ENCODE peak calls at places on chromosomes 2 and 18, in four cellular contexts. A is lower lobe of right lung, L is brain microvascular endothelial cell, P is breast epithelium. M is an unnamed sample.
A peak's percentile ranks its signal among the peaks of the same experiment; 100 is the strongest.

GRCh38 chr2:6957910-6958615 is 40.9 kb downstream of the RNF144A start:
- DNase-seq in A (no peak), P (no peak), L (no peak), M (no peak)

GRCh38 chr2:145807978-145808377 is 1288.1 kb upstream of the ZEB2 start:
- DNase-seq in A (no peak), P (no peak), L (no peak), M (no peak)

GRCh38 chr18:56869189-56869777 is 218.1 kb downstream of the WDR7 start:
- DNase-seq in P (no peak), L (peak; percentile 32), A (no peak), M (peak; percentile 2)

GRCh38 chr2:42425697-42426096 is 64.7 kb upstream of the COX7A2L start:
- DNase-seq in L (no peak), A (no peak), P (no peak), M (no peak)

GRCh38 chr18:23824704-23825103 is 135.5 kb downstream of the LAMA3 start:
- DNase-seq in L (no peak), A (no peak), P (no peak), M (no peak)

GRCh38 chr18:28510210-28510609 is 333.3 kb upstream of the CDH2 start:
- DNase-seq in P (no peak), L (no peak), A (no peak), M (no peak)

GRCh38 chr2:83420993-83421392 is 1038.1 kb downstream of the SUCLG1 start:
- DNase-seq in P (no peak), L (no peak), A (no peak), M (no peak)

GRCh38 chr2:229519655-229520054 is 194.7 kb downstream of the DNER start:
- DNase-seq in L (no peak), P (no peak), A (no peak), M (no peak)

GRCh38 chr2:127155901-127156300 is 48.9 kb upstream of the BIN1 start:
- DNase-seq in P (no peak), L (no peak), A (no peak), M (no peak)

GRCh38 chr2:69164379-69164778 is 151.4 kb downstream of the ANTXR1 start:
- DNase-seq in A (no peak), P (no peak), L (peak; percentile 82), M (no peak)

GRCh38 chr2:127051116-127051779 is 55.7 kb downstream of the BIN1 start:
- DNase-seq in P (no peak), A (peak; percentile 43), L (no peak), M (no peak)

GRCh38 chr2:218095853-218096252 is 26.8 kb downstream of the RUFY4 start:
- DNase-seq in L (no peak), A (no peak), P (no peak), M (no peak)

GRCh38 chr2:101367508-101367907 is 19.8 kb downstream of the CREG2 start:
- DNase-seq in L (no peak), A (no peak), P (no peak), M (no peak)

GRCh38 chr18:66043009-66043408 is 292.2 kb downstream of the CDH7 start:
- DNase-seq in P (no peak), A (no peak), L (no peak), M (no peak)

GRCh38 chr2:128279786-128280701 is 38.6 kb downstream of the HS6ST1 start:
- DNase-seq in P (no peak), L (no peak), A (peak; percentile 47), M (no peak)

GRCh38 chr2:101047774-101048173 is 45.7 kb downstream of the RPL31 start:
- DNase-seq in A (no peak), L (no peak), P (no peak), M (no peak)

GRCh38 chr2:125553768-125554167 is 1102.2 kb upstream of the GYPC start:
- DNase-seq in L (no peak), P (no peak), A (no peak), M (no peak)

GRCh38 chr2:42385225-42385624 is 24.2 kb upstream of the COX7A2L start:
- DNase-seq in L (no peak), P (no peak), A (no peak), M (no peak)

GRCh38 chr18:30929065-30929464 is 113.5 kb downstream of the DSC3 start:
- DNase-seq in P (no peak), L (no peak), A (no peak), M (no peak)

GRCh38 chr2:111164078-111164477 is 43.4 kb downstream of the BCL2L11 start:
- DNase-seq in L (no peak), A (no peak), P (no peak), M (no peak)
- H3K27ac ChIP-seq in L (no peak overlapping the region), A (no peak overlapping the region), P (no peak overlapping the region), M (no peak overlapping the region)

GRCh38 chr18:22368066-22368465 is 49.6 kb downstream of the CTAGE1 start:
- DNase-seq in P (no peak), A (no peak), L (no peak), M (no peak)

DNA sequence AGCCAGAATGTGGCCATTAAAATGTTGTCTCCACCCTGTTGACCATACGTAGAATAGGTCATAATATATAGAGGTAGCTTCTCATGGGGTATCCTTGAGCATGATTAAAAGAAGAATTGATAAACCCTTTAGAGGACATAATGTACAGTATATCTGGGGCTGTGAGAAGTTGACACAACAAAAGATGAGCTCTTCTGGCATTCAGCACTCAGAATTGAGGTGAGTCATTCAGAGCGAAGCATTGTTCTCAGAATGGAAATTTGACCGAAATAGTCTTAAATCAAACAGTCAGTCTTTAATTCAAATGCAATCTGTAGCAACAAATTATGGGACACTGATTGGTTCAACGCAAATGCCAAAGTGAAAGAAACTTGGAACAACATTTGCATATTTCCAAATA is 47.3 kb downstream of the CTAGE1 start:
- DNase-seq in L (no peak), P (no peak), A (no peak), M (no peak)
- TF ChIP-seq CTCF in L (no peak), P (no peak), A (no peak), M (no peak)

DNA sequence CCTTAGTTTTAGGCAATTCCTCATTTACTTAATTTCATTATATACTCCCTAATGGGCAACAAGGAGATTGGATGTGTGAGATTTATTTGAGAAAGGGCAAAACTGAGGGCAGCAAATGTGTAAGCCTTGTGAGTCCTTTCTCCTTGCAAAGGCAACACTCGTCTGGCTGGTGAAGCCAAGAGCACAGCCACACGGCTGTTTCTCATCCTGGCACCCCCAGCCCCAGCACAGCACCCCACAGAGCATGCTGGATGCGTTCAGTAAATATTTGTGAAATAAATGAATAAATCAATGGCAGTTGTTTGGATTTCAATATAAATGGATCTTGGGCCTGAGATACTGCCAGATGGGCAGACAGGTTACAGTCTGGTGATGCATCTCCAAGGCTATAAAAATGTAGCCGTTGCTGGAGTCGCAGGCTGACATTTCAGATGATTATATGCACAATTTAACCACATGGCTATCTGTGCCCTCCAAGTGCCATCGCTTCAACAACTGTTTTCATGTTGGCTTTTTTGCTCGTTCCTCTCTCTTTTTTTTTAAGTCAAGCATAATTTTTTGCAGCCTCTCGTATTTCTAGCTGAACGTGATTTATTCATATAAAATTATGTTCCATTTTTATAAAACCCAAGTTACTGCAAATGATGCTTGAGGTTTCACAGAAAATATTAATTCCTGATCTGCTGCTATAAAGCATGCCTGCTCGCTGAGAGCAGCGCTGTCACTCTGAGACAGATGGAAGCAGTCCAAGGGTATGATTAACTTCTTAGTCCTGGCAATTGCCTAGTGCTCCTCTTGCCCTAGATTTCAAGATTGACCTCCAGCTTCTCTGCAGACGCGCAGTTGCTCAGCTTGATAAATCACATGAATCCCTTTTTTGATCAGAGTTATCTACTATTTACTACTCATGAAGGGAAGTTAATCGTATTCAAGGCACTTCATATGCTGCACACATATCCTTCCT is 154.3 kb upstream of the REV1 start:
- DNase-seq in P (no peak), L (peak; percentile 39), A (no peak), M (no peak)
- H3K27ac ChIP-seq in P (no peak overlapping the region), L (no peak overlapping the region), A (no peak overlapping the region), M (no peak overlapping the region)

DNA sequence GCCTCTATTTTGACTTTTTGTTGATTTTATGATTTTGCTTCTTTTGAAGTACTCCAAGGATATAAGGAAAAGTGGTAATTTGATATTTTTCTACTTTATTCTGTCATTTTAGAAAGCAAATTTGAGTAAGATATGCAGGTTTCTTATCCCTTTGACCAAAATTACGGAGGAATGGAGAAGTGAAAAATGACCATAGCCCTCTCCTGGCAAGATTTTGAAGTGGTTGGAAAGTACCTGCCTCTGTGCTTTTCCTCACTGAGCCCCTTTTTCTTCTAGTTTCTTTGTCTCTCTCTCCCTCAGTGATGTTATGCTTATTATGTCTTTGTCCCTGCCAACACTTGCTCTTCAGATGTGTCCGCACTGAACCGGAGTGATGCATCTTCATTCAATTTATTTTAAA is 898.1 kb downstream of the EPHA4 start:
- DNase-seq in A (no peak), L (no peak), P (no peak), M (no peak)
- TF ChIP-seq CTCF in A (no peak), L (peak; percentile 18), P (no peak), M (no peak)

GRCh38 chr18:4125939-4126250 is 329.2 kb downstream of the DLGAP1 start:
- DNase-seq in L (no peak), P (no peak), A (no peak), M (no peak)

GRCh38 chr18:4119813-4120212 is 335.3 kb downstream of the DLGAP1 start:
- DNase-seq in A (no peak), P (no peak), L (no peak), M (no peak)

GRCh38 chr18:4126939-4127338 is 328.2 kb downstream of the DLGAP1 start:
- DNase-seq in A (no peak), L (no peak), P (no peak), M (no peak)

GRCh38 chr18:4130734-4131719 is 324.1 kb downstream of the DLGAP1 start:
- DNase-seq in P (no peak), L (no peak), A (no peak), M (no peak)

GRCh38 chr18:4125246-4125938 is 329.7 kb downstream of the DLGAP1 start:
- DNase-seq in A (no peak), P (no peak), L (peak; percentile 29), M (no peak)
- H3K27ac ChIP-seq in A (no peak overlapping the region), P (peak overlapping the region; percentile 32), L (no peak overlapping the region), M (no peak overlapping the region)

DNA sequence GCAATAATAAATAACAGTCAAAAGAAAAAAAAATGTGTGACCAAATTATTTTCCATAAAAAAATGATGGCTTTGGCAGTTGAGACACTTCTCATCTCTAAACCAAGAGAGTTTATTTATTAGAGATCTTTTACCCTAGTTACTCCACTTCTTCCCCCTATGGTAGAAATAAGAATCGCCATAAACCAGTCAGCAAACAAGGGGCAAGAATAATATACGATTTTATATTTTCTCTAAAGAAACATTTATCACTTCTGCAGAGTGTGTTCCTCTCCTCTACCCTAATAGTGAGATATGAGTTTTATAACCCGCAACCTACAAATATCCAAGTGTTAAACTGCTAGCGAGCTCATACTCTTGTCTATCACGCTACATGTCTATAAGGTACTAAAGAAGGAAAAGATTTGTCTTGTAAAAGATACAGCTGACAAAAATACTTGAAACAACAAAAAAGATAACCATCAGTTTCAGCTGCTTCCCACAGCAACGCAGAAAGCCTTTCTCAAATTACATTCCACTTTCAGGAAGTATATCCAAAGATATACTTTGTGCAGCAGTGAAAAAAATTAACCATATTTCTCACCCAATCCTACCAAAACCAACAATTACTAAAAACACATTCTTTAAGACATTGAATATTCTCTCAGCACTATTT is 2.2 kb downstream of the RNF103 start:
- DNase-seq in L (no peak), P (no peak), A (no peak), M (no peak)
- TF ChIP-seq CTCF in L (no peak), P (no peak), A (no peak), M (no peak)